ENCODE peak calls at places on chromosomes 1 and 21, in seven cellular contexts. W, B, T, H, V, U and G are unnamed samples.

GRCh38 chr1:7069888-7070287 is 284.6 kb downstream of the CAMTA1 start:
- DNase-seq in W (no peak), U (no peak), T (no peak), B (no peak), V (peak; percentile 41), H (no peak), G (peak; percentile 64)

GRCh38 chr21:33208534-33208933 is 21.2 kb upstream of the IFNAR2 start:
- DNase-seq in U (no peak), T (no peak), W (no peak), V (no peak), H (peak; percentile 11), B (no peak), G (no peak)

GRCh38 chr1:109193653-109194590 is 19.8 kb upstream of the SARS1 start:
- DNase-seq in V (peak; percentile 37), H (no peak), U (peak; percentile 50), W (peak; percentile 20), T (no peak), B (no peak), G (peak; percentile 71)

GRCh38 chr1:27504588-27505419 is 14.8 kb upstream of the WASF2 start:
- DNase-seq in W (no peak), B (peak; percentile 57), T (peak; percentile 72), U (no peak), V (peak; percentile 29), H (peak; percentile 45), G (peak; percentile 95)

GRCh38 chr1:16172964-16173446 is 17.1 kb upstream of the EPHA2 start:
- DNase-seq in B (peak; percentile 68), T (no peak), W (no peak), H (no peak), U (no peak), V (peak; percentile 68), G (no peak)

GRCh38 chr1:225962440-225962975 is 21.5 kb upstream of the LEFTY2 start:
- DNase-seq in B (no peak), U (peak; percentile 65), V (no peak), H (peak; percentile 20), W (peak; percentile 46), T (no peak), G (peak; percentile 74)

GRCh38 chr1:81887421-81887820 is 86.7 kb downstream of the ADGRL2 start:
- DNase-seq in V (no peak), H (no peak), B (peak; percentile 25), U (no peak), W (no peak), T (no peak), G (no peak)

GRCh38 chr1:164772635-164773034 is 213.7 kb downstream of the PBX1 start:
- DNase-seq in V (peak; percentile 97), H (peak; percentile 97), U (no peak), W (peak; percentile 59), B (peak; percentile 93), T (no peak), G (peak; percentile 99)

GRCh38 chr1:56411484-56412180 is 167.7 kb downstream of the PLPP3 start:
- DNase-seq in T (no peak), W (no peak), H (peak; percentile 21), B (no peak), V (no peak), U (no peak), G (no peak)

GRCh38 chr1:10791117-10791951 is 5.1 kb downstream of the CASZ1 start:
- DNase-seq in U (no peak), T (no peak), W (no peak), V (no peak), B (no peak), H (no peak), G (no peak)

GRCh38 chr1:24566266-24566867 is 10.5 kb downstream of the NCMAP start:
- DNase-seq in W (no peak), U (no peak), B (no peak), V (peak; percentile 44), T (no peak), H (no peak), G (no peak)

GRCh38 chr21:38170283-38170682 is 86.5 kb upstream of the KCNJ15 start:
- DNase-seq in T (no peak), B (peak; percentile 16), U (no peak), V (peak; percentile 48), H (peak; percentile 73), W (peak; percentile 25), G (peak; percentile 76)

GRCh38 chr1:169475806-169476205 is 9.9 kb downstream of the SLC19A2 start:
- DNase-seq in B (no peak), U (no peak), H (no peak), V (no peak), T (no peak), W (no peak), G (no peak)

GRCh38 chr1:205576805-205577761 is 54.7 kb downstream of the ELK4 start:
- DNase-seq in B (no peak), T (no peak), V (no peak), W (no peak), U (no peak), H (no peak), G (peak; percentile 50)

GRCh38 chr1:22114083-22115012 is 28.5 kb downstream of the WNT4 start:
- DNase-seq in B (peak; percentile 79), T (no peak), V (no peak), W (no peak), H (peak; percentile 63), U (no peak), G (no peak)

GRCh38 chr1:117627562-117628165 is 21.8 kb downstream of the TENT5C start:
- DNase-seq in W (peak; percentile 37), V (no peak), T (no peak), U (peak; percentile 80), H (no peak), B (no peak), G (no peak)

GRCh38 chr1:39105061-39105840 is 79.1 kb downstream of the NDUFS5 start:
- DNase-seq in U (peak; percentile 69), H (peak; percentile 45), B (peak; percentile 49), W (peak; percentile 57), T (peak; percentile 29), V (peak; percentile 71), G (peak; percentile 83)

GRCh38 chr1:228341450-228341813 is 65.2 kb downstream of the TRIM11 start:
- DNase-seq in V (no peak), W (no peak), B (no peak), U (no peak), H (no peak), T (no peak), G (peak; percentile 37)

GRCh38 chr1:183931646-183932271 is 105.8 kb downstream of the COLGALT2 start:
- DNase-seq in T (no peak), H (peak; percentile 41), B (no peak), U (no peak), V (no peak), W (no peak), G (no peak)

GRCh38 chr1:56985857-56986256 is 20.0 kb upstream of the C8B start:
- DNase-seq in B (no peak), T (no peak), W (no peak), V (no peak), H (no peak), U (no peak), G (no peak)

GRCh38 chr1:171245458-171246064 is 2.7 kb upstream of the FMO1 start:
- DNase-seq in B (peak; percentile 69), W (peak; percentile 78), V (peak; percentile 35), U (peak; percentile 49), T (no peak), H (peak; percentile 56), G (no peak)

GRCh38 chr21:39556176-39556575 is 56.6 kb upstream of the B3GALT5 start:
- DNase-seq in U (no peak), T (peak; percentile 0), W (no peak), V (no peak), B (no peak), H (no peak), G (peak; percentile 78)

GRCh38 chr1:201495447-201496295 is 11.3 kb downstream of the CSRP1 start:
- DNase-seq in W (no peak), H (peak; percentile 72), U (no peak), V (no peak), T (peak; percentile 52), B (peak; percentile 79), G (no peak)

GRCh38 chr1:76090284-76091180 is 16.0 kb downstream of the ST6GALNAC3 start:
- DNase-seq in V (no peak), T (no peak), U (no peak), W (no peak), B (no peak), H (no peak), G (no peak)

GRCh38 chr1:158019177-158019868 is 25.9 kb downstream of the KIRREL1 start:
- DNase-seq in V (peak; percentile 97), B (peak; percentile 94), W (no peak), U (no peak), T (no peak), H (peak; percentile 88), G (peak; percentile 97)

GRCh38 chr1:3019516-3020051 is 1.7 kb upstream of the ACTRT2 start:
- DNase-seq in U (no peak), B (no peak), H (no peak), V (no peak), W (no peak), T (no peak), G (no peak)

GRCh38 chr1:17270891-17271765 is 22.2 kb downstream of the PADI3 start:
- DNase-seq in T (no peak), B (no peak), H (no peak), U (no peak), V (no peak), W (no peak), G (no peak)

GRCh38 chr1:93080424-93080823 is 1.3 kb downstream of the MTF2 start:
- DNase-seq in V (peak; percentile 69), T (no peak), W (peak; percentile 66), U (peak; percentile 54), H (peak; percentile 85), B (peak; percentile 87), G (no peak)

GRCh38 chr1:166040223-166040622 is 126.6 kb downstream of the FAM78B start:
- DNase-seq in W (no peak), V (no peak), U (no peak), H (no peak), B (no peak), T (no peak), G (peak; percentile 63)

GRCh38 chr1:19453843-19454242 is 31.5 kb downstream of the CAPZB start:
- DNase-seq in H (no peak), W (no peak), T (no peak), U (peak; percentile 17), B (no peak), V (no peak), G (no peak)

GRCh38 chr1:169550294-169550693 is 36.0 kb downstream of the F5 start:
- DNase-seq in H (peak; percentile 57), W (peak; percentile 74), V (peak; percentile 25), T (no peak), B (peak; percentile 68), U (peak; percentile 41), G (no peak)

GRCh38 chr1:103144681-103145080 is 36.4 kb upstream of the COL11A1 start:
- DNase-seq in V (no peak), T (no peak), H (no peak), W (no peak), B (no peak), U (no peak), G (no peak)

GRCh38 chr1:69401894-69402293 is 165.8 kb upstream of the LRRC7 start:
- DNase-seq in V (no peak), H (no peak), T (no peak), W (no peak), U (no peak), B (no peak), G (no peak)

GRCh38 chr1:170198090-170198489 is 52.3 kb downstream of the NTMT2 start:
- DNase-seq in H (no peak), W (no peak), U (no peak), T (no peak), B (no peak), V (no peak), G (no peak)

GRCh38 chr21:44267655-44268142 is 6.0 kb upstream of the DNMT3L start:
- DNase-seq in T (no peak), U (peak; percentile 81), H (peak; percentile 5), B (no peak), W (peak; percentile 88), V (no peak), G (no peak)

GRCh38 chr1:221939598-221939997 is 197.7 kb upstream of the DUSP10 start:
- DNase-seq in V (no peak), W (peak; percentile 40), T (no peak), B (no peak), H (no peak), U (peak; percentile 93), G (no peak)

GRCh38 chr1:206491592-206491991 is 15.7 kb upstream of the RASSF5 start:
- DNase-seq in T (no peak), U (no peak), H (no peak), V (no peak), W (no peak), B (no peak), G (no peak)

GRCh38 chr1:23224721-23225648 is 7.7 kb upstream of the HTR1D start:
- DNase-seq in V (peak; percentile 91), H (peak; percentile 24), T (no peak), W (no peak), B (peak; percentile 76), U (no peak), G (peak; percentile 59)